ENCODE peak calls at places on chromosomes 12 and 14, in nine cellular contexts. One of them, this sample, is unnamed.

GRCh38 chr12:53413485-53414215 is 10.0 kb upstream of the AMHR2 start:
- DNase-seq in HepG2: no peak
- DNase-seq in fibroblast of lung: no peak
- DNase-seq in astrocyte: no peak
- DNase-seq in GM23338: peak; percentile 17
- DNase-seq in H1: no peak
- DNase-seq in hepatocyte: no peak
- DNase-seq in MM.1S: no peak
- DNase-seq in neural progenitor cell: peak; percentile 73
- DNase-seq in this sample: no peak

GRCh38 chr14:91387135-91387849 is 30.3 kb downstream of the CCDC88C start:
- DNase-seq in HepG2: no peak
- DNase-seq in fibroblast of lung: peak; percentile 76
- DNase-seq in astrocyte: peak; percentile 73
- DNase-seq in GM23338: no peak
- DNase-seq in H1: no peak
- DNase-seq in hepatocyte: no peak
- DNase-seq in MM.1S: no peak
- DNase-seq in neural progenitor cell: no peak
- DNase-seq in this sample: no peak

GRCh38 chr12:127928615-127929014 is 338.4 kb upstream of the TMEM132C start:
- DNase-seq in HepG2: no peak
- DNase-seq in fibroblast of lung: peak; percentile 68
- DNase-seq in astrocyte: peak; percentile 63
- DNase-seq in GM23338: no peak
- DNase-seq in H1: no peak
- DNase-seq in hepatocyte: no peak
- DNase-seq in MM.1S: no peak
- DNase-seq in neural progenitor cell: no peak
- DNase-seq in this sample: peak; percentile 70

GRCh38 chr14:64683264-64683663 is 21.0 kb upstream of the PLEKHG3 start:
- DNase-seq in HepG2: peak; percentile 25
- DNase-seq in fibroblast of lung: no peak
- DNase-seq in astrocyte: no peak
- DNase-seq in GM23338: no peak
- DNase-seq in H1: no peak
- DNase-seq in hepatocyte: no peak
- DNase-seq in MM.1S: no peak
- DNase-seq in neural progenitor cell: peak; percentile 34
- DNase-seq in this sample: no peak

GRCh38 chr14:75452900-75453816 is 25.3 kb downstream of the JDP2 start:
- DNase-seq in HepG2: peak; percentile 86
- DNase-seq in fibroblast of lung: peak; percentile 80
- DNase-seq in astrocyte: peak; percentile 75
- DNase-seq in GM23338: peak; percentile 97
- DNase-seq in H1: peak; percentile 82
- DNase-seq in hepatocyte: peak; percentile 83
- DNase-seq in MM.1S: no peak
- DNase-seq in neural progenitor cell: peak; percentile 90
- DNase-seq in this sample: peak; percentile 5

GRCh38 chr14:92794547-92794941 is 439 bp downstream of the GOLGA5 start:
- DNase-seq in HepG2: no peak
- DNase-seq in fibroblast of lung: peak; percentile 41
- DNase-seq in astrocyte: peak; percentile 14
- DNase-seq in GM23338: peak; percentile 16
- DNase-seq in H1: no peak
- DNase-seq in hepatocyte: peak; percentile 34
- DNase-seq in MM.1S: no peak
- DNase-seq in neural progenitor cell: peak; percentile 42
- DNase-seq in this sample: no peak

GRCh38 chr14:80607430-80608200 is 333.9 kb downstream of the CEP128 start:
- DNase-seq in HepG2: no peak
- DNase-seq in fibroblast of lung: peak; percentile 22
- DNase-seq in astrocyte: no peak
- DNase-seq in GM23338: no peak
- DNase-seq in H1: no peak
- DNase-seq in hepatocyte: peak; percentile 27
- DNase-seq in MM.1S: no peak
- DNase-seq in neural progenitor cell: no peak
- DNase-seq in this sample: no peak

GRCh38 chr12:12839886-12840285 is 26.7 kb downstream of the DDX47 start:
- DNase-seq in HepG2: no peak
- DNase-seq in fibroblast of lung: peak; percentile 85
- DNase-seq in astrocyte: peak; percentile 79
- DNase-seq in GM23338: no peak
- DNase-seq in H1: no peak
- DNase-seq in hepatocyte: peak; percentile 65
- DNase-seq in MM.1S: no peak
- DNase-seq in neural progenitor cell: no peak
- DNase-seq in this sample: peak; percentile 97

GRCh38 chr12:16027012-16027411 is 115.9 kb downstream of the DERA start:
- DNase-seq in HepG2: no peak
- DNase-seq in fibroblast of lung: no peak
- DNase-seq in astrocyte: no peak
- DNase-seq in GM23338: no peak
- DNase-seq in H1: no peak
- DNase-seq in hepatocyte: no peak
- DNase-seq in MM.1S: no peak
- DNase-seq in neural progenitor cell: no peak
- DNase-seq in this sample: no peak

GRCh38 chr14:54652188-54652889 is 85.4 kb downstream of the SAMD4A start:
- DNase-seq in HepG2: peak; percentile 91
- DNase-seq in fibroblast of lung: peak; percentile 100
- DNase-seq in astrocyte: peak; percentile 100
- DNase-seq in GM23338: peak; percentile 97
- DNase-seq in H1: no peak
- DNase-seq in hepatocyte: peak; percentile 90
- DNase-seq in MM.1S: no peak
- DNase-seq in neural progenitor cell: peak; percentile 65
- DNase-seq in this sample: peak; percentile 100

GRCh38 chr12:106139422-106140141 is 828 bp upstream of the NUAK1 start:
- DNase-seq in HepG2: peak; percentile 52
- DNase-seq in fibroblast of lung: peak; percentile 82
- DNase-seq in astrocyte: peak; percentile 64
- DNase-seq in GM23338: peak; percentile 89
- DNase-seq in H1: peak; percentile 89
- DNase-seq in hepatocyte: peak; percentile 90
- DNase-seq in MM.1S: peak; percentile 74
- DNase-seq in neural progenitor cell: peak; percentile 93
- DNase-seq in this sample: peak; percentile 72

GRCh38 chr14:27605298-27605697 is 1007.5 kb upstream of the NOVA1 start:
- DNase-seq in HepG2: no peak
- DNase-seq in fibroblast of lung: no peak
- DNase-seq in astrocyte: no peak
- DNase-seq in GM23338: peak; percentile 45
- DNase-seq in H1: no peak
- DNase-seq in hepatocyte: no peak
- DNase-seq in MM.1S: no peak
- DNase-seq in neural progenitor cell: no peak
- DNase-seq in this sample: no peak

GRCh38 chr14:64654931-64655330 is 49.3 kb upstream of the PLEKHG3 start:
- DNase-seq in HepG2: no peak
- DNase-seq in fibroblast of lung: peak; percentile 26
- DNase-seq in astrocyte: no peak
- DNase-seq in GM23338: no peak
- DNase-seq in H1: no peak
- DNase-seq in hepatocyte: no peak
- DNase-seq in MM.1S: no peak
- DNase-seq in neural progenitor cell: no peak
- DNase-seq in this sample: no peak

GRCh38 chr12:2256453-2256852 is 203.7 kb downstream of the CACNA1C start:
- DNase-seq in HepG2: no peak
- DNase-seq in fibroblast of lung: peak; percentile 90
- DNase-seq in astrocyte: peak; percentile 89
- DNase-seq in GM23338: no peak
- DNase-seq in H1: no peak
- DNase-seq in hepatocyte: no peak
- DNase-seq in MM.1S: no peak
- DNase-seq in neural progenitor cell: no peak
- DNase-seq in this sample: no peak

GRCh38 chr14:59377991-59378720 is 87.0 kb downstream of the GPR135 start:
- DNase-seq in HepG2: no peak
- DNase-seq in fibroblast of lung: no peak
- DNase-seq in astrocyte: no peak
- DNase-seq in GM23338: no peak
- DNase-seq in H1: no peak
- DNase-seq in hepatocyte: no peak
- DNase-seq in MM.1S: no peak
- DNase-seq in neural progenitor cell: no peak
- DNase-seq in this sample: no peak

DNA sequence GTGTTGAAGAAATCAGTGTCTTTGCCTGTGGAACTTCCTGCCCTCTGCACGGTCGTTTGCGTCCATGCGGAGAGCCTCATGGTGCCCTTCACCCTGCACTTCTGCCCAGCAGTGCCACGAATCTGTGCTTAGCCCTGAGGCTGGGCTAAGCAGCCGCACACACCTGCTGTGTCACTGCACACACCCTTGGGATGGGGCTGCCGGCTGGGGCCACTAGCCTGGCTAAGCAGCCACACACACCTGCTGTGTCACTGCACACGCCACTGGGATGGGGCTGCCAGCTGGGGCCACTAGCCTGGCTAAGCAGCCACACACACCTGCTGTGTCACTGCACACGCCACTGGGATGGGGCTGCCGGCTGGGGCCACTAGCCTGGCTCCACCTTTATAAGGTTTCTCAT is 188.5 kb downstream of the KIF26A start:
- DNase-seq in HepG2: no peak
- DNase-seq in fibroblast of lung: no peak
- DNase-seq in astrocyte: no peak
- DNase-seq in GM23338: no peak
- DNase-seq in H1: peak; percentile 23
- DNase-seq in hepatocyte: no peak
- DNase-seq in MM.1S: no peak
- DNase-seq in neural progenitor cell: no peak
- DNase-seq in this sample: no peak
- TF ChIP-seq EZH2 in HepG2: no peak
- TF ChIP-seq EZH2 in fibroblast of lung: no peak
- TF ChIP-seq EZH2 in astrocyte: no peak
- TF ChIP-seq EZH2 in GM23338: no peak
- TF ChIP-seq EZH2 in H1: no peak
- TF ChIP-seq EZH2 in hepatocyte: no peak
- TF ChIP-seq EZH2 in MM.1S: no peak
- TF ChIP-seq EZH2 in neural progenitor cell: no peak
- TF ChIP-seq EZH2 in this sample: no peak

GRCh38 chr12:70367268-70368141 is 1.4 kb downstream of the KCNMB4 start:
- DNase-seq in HepG2: no peak
- DNase-seq in fibroblast of lung: peak; percentile 15
- DNase-seq in astrocyte: peak; percentile 5
- DNase-seq in GM23338: peak; percentile 30
- DNase-seq in H1: no peak
- DNase-seq in hepatocyte: no peak
- DNase-seq in MM.1S: no peak
- DNase-seq in neural progenitor cell: peak; percentile 13
- DNase-seq in this sample: no peak
- TF ChIP-seq EZH2 in HepG2: no peak
- TF ChIP-seq EZH2 in fibroblast of lung: no peak
- TF ChIP-seq EZH2 in astrocyte: no peak
- TF ChIP-seq EZH2 in GM23338: no peak
- TF ChIP-seq EZH2 in H1: no peak
- TF ChIP-seq EZH2 in hepatocyte: no peak
- TF ChIP-seq EZH2 in MM.1S: no peak
- TF ChIP-seq EZH2 in neural progenitor cell: no peak
- TF ChIP-seq EZH2 in this sample: no peak

DNA sequence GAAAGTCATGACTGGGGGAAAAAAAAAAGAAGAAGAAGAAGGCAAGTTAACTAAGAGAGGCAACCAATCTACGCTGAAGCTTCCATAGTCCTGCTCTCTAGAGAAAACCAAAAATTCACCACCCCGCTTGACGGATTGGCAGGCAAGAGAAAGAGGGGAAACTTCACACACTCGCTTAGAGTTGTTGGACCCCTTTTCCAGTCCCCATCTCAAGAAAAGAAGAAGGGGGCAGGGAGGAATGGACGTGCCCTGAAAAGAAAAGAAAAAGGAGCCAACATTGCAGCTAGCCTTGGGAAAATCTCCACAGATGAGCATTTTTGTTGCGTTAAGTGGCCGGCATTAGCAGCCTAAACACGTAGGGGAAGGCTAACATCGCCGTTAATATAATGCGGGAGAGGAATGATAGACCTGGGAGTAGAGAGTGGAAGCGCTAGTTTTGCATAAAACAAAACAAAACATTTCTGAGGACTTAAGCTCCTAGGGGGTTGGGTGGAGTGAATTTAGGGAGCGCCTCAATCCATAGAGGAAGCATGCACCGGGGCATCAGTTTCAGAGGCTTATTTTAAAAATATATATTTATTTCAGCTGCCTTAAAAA is 11.3 kb upstream of the FOXG1 start:
- DNase-seq in HepG2: no peak
- DNase-seq in fibroblast of lung: no peak
- DNase-seq in astrocyte: no peak
- DNase-seq in GM23338: no peak
- DNase-seq in H1: no peak
- DNase-seq in hepatocyte: no peak
- DNase-seq in MM.1S: no peak
- DNase-seq in neural progenitor cell: no peak
- DNase-seq in this sample: no peak
- TF ChIP-seq EZH2 in HepG2: no peak
- TF ChIP-seq EZH2 in fibroblast of lung: no peak
- TF ChIP-seq EZH2 in astrocyte: peak; percentile 36
- TF ChIP-seq EZH2 in GM23338: peak; percentile 69
- TF ChIP-seq EZH2 in H1: peak; percentile 64
- TF ChIP-seq EZH2 in hepatocyte: peak; percentile 40
- TF ChIP-seq EZH2 in MM.1S: no peak
- TF ChIP-seq EZH2 in neural progenitor cell: peak; percentile 67
- TF ChIP-seq EZH2 in this sample: no peak

DNA sequence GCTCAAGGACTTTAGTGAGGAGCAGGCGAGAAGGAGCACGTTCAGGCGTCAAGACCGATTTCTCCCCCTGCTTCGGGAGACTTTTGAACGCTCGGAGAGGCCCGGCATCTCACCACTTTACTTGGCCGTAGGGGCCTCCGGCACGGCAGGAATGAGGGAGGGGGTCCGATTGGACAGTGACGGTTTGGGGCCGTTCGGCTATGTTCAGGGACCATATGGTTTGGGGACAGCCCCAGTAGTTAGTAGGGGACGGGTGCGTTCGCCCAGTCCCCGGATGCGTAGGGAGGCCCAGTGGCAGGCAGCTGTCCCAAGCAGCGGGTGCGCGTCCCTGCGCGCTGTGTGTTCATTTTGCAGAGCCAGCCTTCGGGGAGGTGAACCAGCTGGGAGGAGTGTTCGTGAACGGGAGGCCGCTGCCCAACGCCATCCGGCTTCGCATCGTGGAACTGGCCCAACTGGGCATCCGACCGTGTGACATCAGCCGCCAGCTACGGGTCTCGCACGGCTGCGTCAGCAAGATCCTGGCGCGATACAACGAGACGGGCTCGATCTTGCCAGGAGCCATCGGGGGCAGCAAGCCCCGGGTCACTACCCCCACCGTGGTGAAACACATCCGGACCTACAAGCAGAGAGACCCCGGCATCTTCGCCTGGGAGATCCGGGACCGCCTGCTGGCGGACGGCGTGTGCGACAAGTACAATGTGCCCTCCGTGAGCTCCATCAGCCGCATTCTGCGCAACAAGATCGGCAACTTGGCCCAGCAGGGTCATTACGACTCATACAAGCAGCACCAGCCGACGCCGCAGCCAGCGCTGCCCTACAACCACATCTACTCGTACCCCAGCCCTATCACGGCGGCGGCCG is 1.1 kb downstream of the PAX9 start:
- DNase-seq in HepG2: no peak
- DNase-seq in fibroblast of lung: no peak
- DNase-seq in astrocyte: no peak
- DNase-seq in GM23338: peak; percentile 77
- DNase-seq in H1: peak; percentile 77
- DNase-seq in hepatocyte: no peak
- DNase-seq in MM.1S: no peak
- DNase-seq in neural progenitor cell: peak; percentile 73
- DNase-seq in this sample: peak; percentile 69
- TF ChIP-seq EZH2 in HepG2: no peak
- TF ChIP-seq EZH2 in fibroblast of lung: peak; percentile 96
- TF ChIP-seq EZH2 in astrocyte: peak; percentile 82
- TF ChIP-seq EZH2 in GM23338: peak; percentile 99
- TF ChIP-seq EZH2 in H1: peak; percentile 95
- TF ChIP-seq EZH2 in hepatocyte: peak; percentile 70
- TF ChIP-seq EZH2 in MM.1S: no peak
- TF ChIP-seq EZH2 in neural progenitor cell: peak; percentile 96
- TF ChIP-seq EZH2 in this sample: no peak